ENCODE peak calls at places on chromosomes 12 and 14, in nine cellular contexts. V, F, Q, M, U, T, R, I and B are unnamed samples.

GRCh38 chr12:40714636-40715035 is 22.4 kb downstream of the CNTN1 start:
- DNase-seq in V (no peak), F (no peak), Q (no peak), M (no peak), U (no peak), T (no peak), R (no peak), I (no peak), B (no peak)

GRCh38 chr12:18400186-18400585 is 138.9 kb downstream of the PIK3C2G start:
- DNase-seq in V (no peak), F (no peak), Q (no peak), M (peak; percentile 21), U (no peak), T (no peak), R (no peak), I (no peak), B (no peak)

GRCh38 chr12:7940906-7941305 is 4.9 kb upstream of the SLC2A3 start:
- DNase-seq in V (no peak), F (no peak), Q (no peak), M (no peak), U (no peak), T (no peak), R (no peak), I (no peak), B (no peak)

GRCh38 chr12:10304161-10304574 is 3.5 kb upstream of the KLRD1 start:
- DNase-seq in V (no peak), F (peak; percentile 64), Q (peak; percentile 63), M (peak; percentile 78), U (peak; percentile 34), T (no peak), R (no peak), I (no peak), B (no peak)

GRCh38 chr14:90781876-90782275 is 34.4 kb downstream of the TTC7B start:
- DNase-seq in V (no peak), F (no peak), Q (no peak), M (no peak), U (no peak), T (no peak), R (no peak), I (no peak), B (no peak)

GRCh38 chr12:48110691-48111315 is 4.9 kb upstream of the SENP1 start:
- DNase-seq in V (no peak), F (no peak), Q (no peak), M (peak; percentile 8), U (no peak), T (no peak), R (no peak), I (no peak), B (no peak)

GRCh38 chr12:107759410-107759809 is 1.5 kb downstream of the PRDM4 start:
- DNase-seq in V (no peak), F (peak; percentile 60), Q (peak; percentile 45), M (peak; percentile 86), U (no peak), T (no peak), R (no peak), I (no peak), B (no peak)

GRCh38 chr12:91777268-91777997 is 368.2 kb downstream of the BTG1 start:
- DNase-seq in V (no peak), F (no peak), Q (no peak), M (peak; percentile 14), U (no peak), T (no peak), R (no peak), I (no peak), B (no peak)

GRCh38 chr12:10661338-10661737 is 12.5 kb downstream of the STYK1 start:
- DNase-seq in V (no peak), F (no peak), Q (no peak), M (peak; percentile 63), U (no peak), T (no peak), R (no peak), I (no peak), B (no peak)

GRCh38 chr12:54980341-54980740 is 4.2 kb downstream of the TESPA1 start:
- DNase-seq in V (peak; percentile 63), F (peak; percentile 64), Q (no peak), M (no peak), U (peak; percentile 44), T (peak; percentile 35), R (no peak), I (no peak), B (no peak)

GRCh38 chr12:84842406-84843013 is 70.1 kb downstream of the SLC6A15 start:
- DNase-seq in V (no peak), F (no peak), Q (peak; percentile 10), M (peak; percentile 43), U (no peak), T (no peak), R (no peak), I (peak; percentile 72), B (no peak)

GRCh38 chr12:106131671-106132070 is 7.1 kb downstream of the NUAK1 start:
- DNase-seq in V (no peak), F (no peak), Q (no peak), M (no peak), U (no peak), T (no peak), R (no peak), I (no peak), B (no peak)

GRCh38 chr14:102908766-102909455 is 13.6 kb upstream of the AMN start:
- DNase-seq in V (no peak), F (no peak), Q (no peak), M (no peak), U (no peak), T (no peak), R (no peak), I (no peak), B (no peak)

GRCh38 chr14:24051162-24051788 is 534 bp upstream of the CARMIL3 start:
- DNase-seq in V (peak; percentile 38), F (no peak), Q (no peak), M (no peak), U (no peak), T (no peak), R (no peak), I (no peak), B (no peak)

GRCh38 chr12:13452955-13453570 is 256.5 kb downstream of the EMP1 start:
- DNase-seq in V (no peak), F (no peak), Q (no peak), M (no peak), U (no peak), T (no peak), R (no peak), I (no peak), B (no peak)

GRCh38 chr12:47889040-47889439 is 15.8 kb downstream of the VDR start:
- DNase-seq in V (peak; percentile 50), F (peak; percentile 45), Q (no peak), M (no peak), U (no peak), T (no peak), R (no peak), I (no peak), B (no peak)

GRCh38 chr14:91061309-91061887 is 957 bp upstream of the RPS6KA5 start:
- DNase-seq in V (no peak), F (no peak), Q (no peak), M (no peak), U (no peak), T (no peak), R (no peak), I (no peak), B (no peak)

GRCh38 chr12:101747695-101748094 is 8.4 kb upstream of the SYCP3 start:
- DNase-seq in V (no peak), F (no peak), Q (no peak), M (no peak), U (no peak), T (no peak), R (no peak), I (no peak), B (no peak)

GRCh38 chr14:101601603-101602465 is 40.5 kb downstream of the DIO3 start:
- DNase-seq in V (no peak), F (no peak), Q (no peak), M (no peak), U (no peak), T (no peak), R (no peak), I (no peak), B (peak; percentile 12)

GRCh38 chr12:52126050-52126604 is 46.6 kb downstream of the SMIM41 start:
- DNase-seq in V (no peak), F (no peak), Q (no peak), M (no peak), U (no peak), T (no peak), R (no peak), I (no peak), B (no peak)

GRCh38 chr12:124837958-124838803 is 25.5 kb downstream of the SCARB1 start:
- DNase-seq in V (no peak), F (no peak), Q (peak; percentile 83), M (peak; percentile 100), U (no peak), T (no peak), R (no peak), I (peak; percentile 58), B (no peak)

GRCh38 chr14:94659953-94660946 is 48.1 kb downstream of the SERPINA3 start:
- DNase-seq in V (no peak), F (no peak), Q (no peak), M (no peak), U (no peak), T (no peak), R (no peak), I (no peak), B (no peak)